ENCODE peak calls at places on chromosomes 6 and 20, in four cellular contexts. J, E, Q and S are unnamed samples.
A peak's percentile ranks its signal among the peaks of the same experiment; 100 is the strongest.

GRCh38 chr6:46521464-46521971 is 30.3 kb upstream of the RCAN2 start:
- DNase-seq in J (no peak), E (no peak), Q (no peak), S (no peak)

GRCh38 chr20:50648651-50649050 is 42.7 kb downstream of the RIPOR3 start:
- DNase-seq in J (no peak), E (no peak), Q (no peak), S (no peak)

GRCh38 chr6:52539607-52540006 is 37.3 kb downstream of the TRAM2 start:
- DNase-seq in J (no peak), E (no peak), Q (no peak), S (no peak)

GRCh38 chr20:22866757-22867425 is 168.2 kb upstream of the SSTR4 start:
- DNase-seq in J (no peak), E (no peak), Q (no peak), S (no peak)

GRCh38 chr6:113994934-113995342 is 24.0 kb upstream of the HDAC2 start:
- DNase-seq in J (no peak), E (no peak), Q (peak; percentile 88), S (peak; percentile 9)

GRCh38 chr6:146594495-146594894 is 4.3 kb upstream of the ADGB start:
- DNase-seq in J (no peak), E (no peak), Q (no peak), S (no peak)

GRCh38 chr20:330233-331149 is 5.1 kb downstream of the SOX12 start:
- DNase-seq in J (peak; percentile 52), E (peak; percentile 71), Q (no peak), S (peak; percentile 56)

GRCh38 chr20:43752561-43753301 is 25.9 kb upstream of the GTSF1L start:
- DNase-seq in J (no peak), E (no peak), Q (no peak), S (no peak)

GRCh38 chr20:1293641-1294379 is 27.7 kb downstream of the SNPH start:
- DNase-seq in J (no peak), E (no peak), Q (no peak), S (no peak)

GRCh38 chr6:52546678-52547077 is 30.2 kb downstream of the TRAM2 start:
- DNase-seq in J (no peak), E (no peak), Q (no peak), S (peak; percentile 54)

GRCh38 chr20:51803157-51803854 is 985 bp upstream of the SALL4 start:
- DNase-seq in J (no peak), E (no peak), Q (no peak), S (no peak)

GRCh38 chr6:136014454-136015421 is 163.2 kb downstream of the PDE7B start:
- DNase-seq in J (no peak), E (peak; percentile 51), Q (no peak), S (no peak)

GRCh38 chr6:85464260-85464644 is 14.4 kb downstream of the NT5E start:
- DNase-seq in J (peak; percentile 36), E (peak; percentile 47), Q (peak; percentile 97), S (no peak)
- TF ChIP-seq POLR2A in J (no peak), E (no peak), Q (no peak), S (no peak)

GRCh38 chr6:110250058-110250457 is 69.8 kb downstream of the CDC40 start:
- DNase-seq in J (no peak), E (no peak), Q (no peak), S (no peak)
- H3K27ac ChIP-seq in J (no peak overlapping the region), E (no peak overlapping the region), Q (no peak overlapping the region), S (no peak overlapping the region)

GRCh38 chr20:63461364-63461763 is 11.1 kb downstream of the KCNQ2 start:
- DNase-seq in J (no peak), E (no peak), Q (no peak), S (no peak)
- H3K27me3 ChIP-seq in J (no peaks in the 10 kb centered on the region), E (no peaks in the 10 kb centered on the region), Q (no peaks in the 10 kb centered on the region), S (no peaks in the 10 kb centered on the region)

DNA sequence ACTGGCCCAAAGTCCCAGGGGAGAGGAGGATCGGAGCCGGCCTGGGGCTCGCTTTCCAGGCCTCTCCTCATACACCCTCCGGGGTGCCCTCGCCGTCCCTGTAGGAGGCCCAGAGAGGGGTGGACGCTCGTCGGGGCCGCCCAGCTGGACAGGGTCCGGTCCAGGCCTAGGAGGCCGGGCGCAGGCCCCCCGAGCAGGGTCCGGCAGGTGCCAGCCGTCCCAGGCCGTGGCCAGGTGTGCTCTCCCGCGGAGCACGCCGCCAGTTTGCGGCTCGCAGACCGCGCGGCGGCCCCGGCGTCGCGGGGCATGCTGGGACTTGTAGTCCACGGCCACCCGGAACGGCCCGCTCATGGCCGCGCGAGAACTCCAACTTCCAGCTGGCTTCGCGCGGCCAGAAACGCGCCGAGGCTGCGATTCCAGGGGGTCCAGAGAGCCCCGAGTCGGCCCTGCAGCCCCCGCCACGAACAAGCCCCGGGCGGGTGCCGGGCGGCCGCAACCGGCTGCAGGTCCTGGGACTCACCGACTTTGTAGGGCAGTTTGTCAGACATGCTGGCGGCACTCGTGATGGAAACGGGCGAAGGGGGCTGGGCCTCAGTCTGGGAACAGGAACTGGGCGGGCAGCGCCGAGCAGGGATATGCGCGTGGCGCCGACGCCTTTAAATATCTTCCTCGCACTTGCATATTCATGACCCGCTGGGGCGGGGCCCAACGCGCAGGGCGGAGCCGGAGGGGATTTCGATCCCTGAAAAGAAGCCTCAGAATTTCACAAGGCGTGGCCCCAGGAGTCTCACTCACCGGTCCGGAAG is at the start of gene AHCY:
- DNase-seq in J (peak; percentile 95), E (peak; percentile 96), Q (peak; percentile 95), S (peak; percentile 99)
- TF ChIP-seq POLR2A in J (no peak), E (peak; percentile 63), Q (peak; percentile 47), S (peak; percentile 45)

GRCh38 chr6:106087548-106088325 is 1.6 kb downstream of the PRDM1 start:
- DNase-seq in J (peak; percentile 28), E (peak; percentile 29), Q (no peak), S (no peak)
- H3K27ac ChIP-seq in J (peak overlapping the region; percentile 74), E (peak overlapping the region; percentile 59), Q (no peak overlapping the region), S (no peak overlapping the region)

DNA sequence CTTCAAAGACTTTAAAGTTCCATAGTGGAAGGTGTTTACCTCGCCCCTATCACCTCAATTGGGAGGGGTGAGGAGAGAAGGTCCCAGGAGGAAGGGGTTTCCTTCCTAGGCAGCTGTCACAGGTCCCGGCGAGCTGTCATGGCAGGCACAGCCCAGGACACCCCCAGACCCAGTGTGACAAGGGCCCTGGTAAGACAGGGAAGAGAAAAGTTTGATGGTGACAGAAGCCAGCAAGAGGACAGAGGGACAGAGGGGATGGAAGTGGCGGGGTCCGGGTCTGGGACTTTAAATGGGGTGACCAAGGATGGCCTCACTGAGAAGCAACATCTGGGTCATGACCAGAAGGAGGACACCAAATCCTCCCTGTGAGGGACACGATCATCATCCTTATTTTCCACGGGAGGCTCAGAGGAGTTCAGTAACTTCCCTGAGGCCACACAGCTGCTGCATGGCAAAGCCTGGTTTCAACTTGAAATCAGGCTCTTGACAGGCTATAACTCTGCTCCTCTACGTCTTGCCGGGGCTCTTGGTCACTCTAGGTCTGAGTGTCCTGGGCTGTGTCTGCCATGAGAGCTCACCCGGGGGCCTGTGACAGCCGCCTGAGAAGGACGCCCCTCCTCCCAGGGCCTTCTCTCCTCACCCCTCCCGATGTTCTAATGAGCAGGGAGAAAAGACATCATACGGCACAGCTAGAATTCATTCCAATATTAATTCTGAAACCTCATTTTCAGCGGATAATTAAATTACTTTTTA is 222.3 kb downstream of the PREX1 start:
- DNase-seq in J (no peak), E (no peak), Q (no peak), S (no peak)
- H3K27me3 ChIP-seq in J (no peaks in the 10 kb centered on the region), E (no peaks in the 10 kb centered on the region), Q (no peaks in the 10 kb centered on the region), S (no peaks in the 10 kb centered on the region)

DNA sequence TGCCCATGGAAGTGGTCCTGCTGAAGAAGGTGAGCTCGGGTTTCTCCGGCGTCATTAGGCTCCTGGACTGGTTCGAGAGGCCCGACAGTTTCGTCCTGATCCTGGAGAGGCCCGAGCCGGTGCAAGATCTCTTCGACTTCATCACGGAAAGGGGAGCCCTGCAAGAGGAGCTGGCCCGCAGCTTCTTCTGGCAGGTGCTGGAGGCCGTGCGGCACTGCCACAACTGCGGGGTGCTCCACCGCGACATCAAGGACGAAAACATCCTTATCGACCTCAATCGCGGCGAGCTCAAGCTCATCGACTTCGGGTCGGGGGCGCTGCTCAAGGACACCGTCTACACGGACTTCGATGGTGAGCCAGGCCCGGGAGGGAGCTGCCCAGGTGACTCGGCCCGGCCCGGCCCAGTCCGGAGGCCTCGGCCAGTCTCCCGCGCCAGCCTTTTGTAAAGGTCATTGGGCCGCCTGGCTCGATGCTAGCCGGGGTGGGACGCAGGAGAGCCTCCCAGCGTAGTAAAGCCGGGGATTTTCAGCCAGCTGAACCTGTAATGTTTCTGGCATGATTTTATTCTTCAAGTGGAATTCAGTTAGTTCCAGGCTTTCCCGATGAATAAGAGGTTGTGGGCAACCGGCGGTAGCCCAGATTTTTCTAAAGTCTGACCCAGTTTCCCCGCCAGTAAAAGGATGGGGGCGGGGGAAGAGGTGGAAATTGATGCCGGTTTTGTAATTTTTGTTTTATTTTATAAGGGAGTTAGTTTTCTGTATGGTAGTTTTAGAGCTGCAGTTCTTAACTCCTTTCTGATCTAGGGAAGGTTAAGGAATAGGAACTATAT is 1.4 kb downstream of the PIM1 start:
- DNase-seq in J (peak; percentile 63), E (peak; percentile 67), Q (no peak), S (peak; percentile 71)
- TF ChIP-seq POLR2A in J (no peak), E (no peak), Q (no peak), S (peak; percentile 51)

DNA sequence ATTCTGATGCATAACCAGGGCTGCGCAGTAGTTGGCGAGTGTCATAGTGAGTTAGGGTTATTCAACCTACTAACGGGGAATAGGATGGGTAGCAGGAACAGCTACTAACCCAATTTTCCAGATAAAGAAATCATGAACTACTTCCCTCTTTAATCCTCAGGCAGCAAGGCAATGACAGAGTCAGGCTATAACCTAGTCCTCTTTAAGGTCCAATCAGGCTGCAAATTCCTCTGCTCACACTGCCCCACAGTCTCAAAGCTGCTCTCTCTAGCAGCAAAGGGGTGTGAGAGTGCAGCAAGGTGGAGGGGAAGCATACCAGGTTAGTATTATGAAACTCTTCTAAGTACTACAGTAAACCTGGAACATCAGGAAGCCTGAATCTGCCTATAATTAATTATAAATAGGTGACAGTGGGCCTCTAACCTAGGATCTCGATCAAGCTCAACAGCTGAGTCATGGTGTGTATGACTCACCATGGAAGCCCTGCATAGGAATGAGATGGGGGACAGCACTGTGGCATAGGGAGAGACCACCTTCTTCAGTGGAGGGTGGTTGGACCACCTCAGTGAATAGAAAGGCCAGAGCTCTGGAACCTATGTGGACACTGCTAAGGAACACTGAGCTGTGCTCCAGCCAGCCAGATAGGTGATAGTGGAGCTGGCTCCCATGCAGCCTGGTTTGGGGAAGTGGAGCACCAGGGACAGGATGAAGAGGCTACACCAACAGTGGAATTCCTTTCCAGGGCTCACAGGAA is 7.9 kb downstream of the PEX6 start:
- DNase-seq in J (no peak), E (no peak), Q (no peak), S (no peak)
- H3K27ac ChIP-seq in J (no peak overlapping the region), E (no peak overlapping the region), Q (peak overlapping the region; percentile 38), S (no peak overlapping the region)